ENCODE peak calls at places on chromosomes 7 and 10, in eight cellular contexts. R is SK-N-SH, G is H1, K is endothelial cell of umbilical vein, Y is HCT116, N is K562, P is HepG2, A is GM12878. D is an unnamed sample.

GRCh38 chr10:131678171-131678570 is 222.6 kb upstream of the PPP2R2D start:
- DNase-seq in A (no peak), P (no peak), Y (no peak), G (no peak), R (no peak), N (no peak), K (no peak), D (no peak)

GRCh38 chr10:24383681-24384106 is 174.8 kb downstream of the KIAA1217 start:
- DNase-seq in N (peak), A (peak), P (peak), Y (peak), K (peak), R (peak), G (peak), D (no peak)

GRCh38 chr10:71222541-71223364 is 10.4 kb downstream of the UNC5B start:
- DNase-seq in G (no peak), K (no peak), R (no peak), Y (no peak), P (no peak), N (peak), A (no peak), D (no peak)

GRCh38 chr10:77180104-77180503 is 457.5 kb downstream of the KCNMA1 start:
- DNase-seq in N (no peak), Y (no peak), P (no peak), K (no peak), A (no peak), G (no peak), R (no peak), D (no peak)

GRCh38 chr10:11986593-11987216 is 55.9 kb downstream of the UPF2 start:
- DNase-seq in N (peak), P (peak), G (peak), A (peak), K (peak), Y (peak), R (peak), D (no peak)

GRCh38 chr7:139232377-139232717 is 1.3 kb downstream of the UBN2 start:
- DNase-seq in N (no peak), G (no peak), R (no peak), Y (no peak), A (no peak), P (no peak), K (no peak), D (no peak)

GRCh38 chr7:27172388-27172774 is 1.7 kb downstream of the HOXA10 start:
- DNase-seq in N (no peak), P (no peak), G (no peak), K (peak), A (no peak), Y (no peak), R (no peak), D (peak)

GRCh38 chr7:91837397-91838070 is 43.0 kb downstream of the MTERF1 start:
- DNase-seq in Y (no peak), G (no peak), N (no peak), K (no peak), P (no peak), R (no peak), A (no peak), D (no peak)

GRCh38 chr7:75565129-75565528 is 73.0 kb downstream of the SPDYE5 start:
- DNase-seq in Y (no peak), A (no peak), G (no peak), K (peak), P (no peak), N (no peak), R (peak), D (no peak)

GRCh38 chr10:22442468-22442867 is 97.2 kb downstream of the SPAG6 start:
- DNase-seq in R (peak), N (no peak), P (no peak), G (no peak), Y (no peak), K (no peak), A (no peak), D (no peak)

DNA sequence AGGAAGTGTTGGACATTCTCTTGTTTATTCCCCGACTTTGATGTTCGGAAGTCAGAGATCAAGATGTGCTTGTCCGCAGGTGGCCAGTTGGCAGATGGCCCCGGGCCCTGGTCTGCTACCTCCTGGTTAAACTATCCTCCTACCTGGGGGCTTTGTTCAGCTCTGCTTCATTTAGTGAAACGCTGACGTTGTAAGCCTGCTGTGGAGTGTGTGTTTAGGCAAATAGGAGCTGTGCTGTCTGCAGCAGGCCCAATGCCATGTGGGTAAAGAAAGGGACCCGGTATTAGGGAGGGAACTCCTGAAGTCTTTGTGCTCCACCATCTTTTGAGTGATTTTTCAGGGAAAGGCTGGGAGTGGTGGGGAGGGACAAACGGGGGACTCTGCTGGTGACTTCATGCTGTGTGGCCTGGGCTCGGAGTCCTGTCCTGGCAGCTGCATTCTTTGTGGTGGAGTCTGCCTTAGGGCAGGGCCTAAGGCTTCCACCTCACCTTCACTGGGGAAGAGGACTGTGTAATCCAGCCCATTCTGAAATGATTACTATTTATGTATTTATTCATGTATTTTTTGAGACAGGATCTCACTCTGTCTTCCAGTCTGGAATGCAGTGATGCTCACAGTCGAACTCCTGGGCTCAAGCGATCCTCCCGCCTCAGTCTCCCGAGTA is 171.1 kb upstream of the KLF6 start:
- DNase-seq in P (no peak), A (no peak), G (no peak), Y (no peak), N (no peak), R (no peak), K (no peak), D (no peak)
- H3K9ac ChIP-seq in P (no peak), A (no peak), G (no peak), Y (no peak), N (no peak), R (no peak), K (no peak), D (no peak)

GRCh38 chr10:96512997-96513685 is 585 bp downstream of the TLL2 start:
- DNase-seq in K (peak), N (no peak), A (no peak), G (no peak), Y (no peak), R (peak), P (no peak), D (no peak)

GRCh38 chr10:96512524-96512991 is 1.2 kb downstream of the TLL2 start:
- DNase-seq in K (peak), P (no peak), G (peak), Y (no peak), A (no peak), R (peak), N (no peak), D (no peak)

GRCh38 chr10:96509017-96509641 is 4.6 kb downstream of the TLL2 start:
- DNase-seq in K (no peak), P (no peak), Y (no peak), R (no peak), A (no peak), N (no peak), G (peak), D (no peak)

GRCh38 chr10:96513686-96514551 is at the start of gene TLL2:
- DNase-seq in K (peak), G (peak), N (peak), P (peak), R (peak), Y (peak), A (no peak), D (no peak)

DNA sequence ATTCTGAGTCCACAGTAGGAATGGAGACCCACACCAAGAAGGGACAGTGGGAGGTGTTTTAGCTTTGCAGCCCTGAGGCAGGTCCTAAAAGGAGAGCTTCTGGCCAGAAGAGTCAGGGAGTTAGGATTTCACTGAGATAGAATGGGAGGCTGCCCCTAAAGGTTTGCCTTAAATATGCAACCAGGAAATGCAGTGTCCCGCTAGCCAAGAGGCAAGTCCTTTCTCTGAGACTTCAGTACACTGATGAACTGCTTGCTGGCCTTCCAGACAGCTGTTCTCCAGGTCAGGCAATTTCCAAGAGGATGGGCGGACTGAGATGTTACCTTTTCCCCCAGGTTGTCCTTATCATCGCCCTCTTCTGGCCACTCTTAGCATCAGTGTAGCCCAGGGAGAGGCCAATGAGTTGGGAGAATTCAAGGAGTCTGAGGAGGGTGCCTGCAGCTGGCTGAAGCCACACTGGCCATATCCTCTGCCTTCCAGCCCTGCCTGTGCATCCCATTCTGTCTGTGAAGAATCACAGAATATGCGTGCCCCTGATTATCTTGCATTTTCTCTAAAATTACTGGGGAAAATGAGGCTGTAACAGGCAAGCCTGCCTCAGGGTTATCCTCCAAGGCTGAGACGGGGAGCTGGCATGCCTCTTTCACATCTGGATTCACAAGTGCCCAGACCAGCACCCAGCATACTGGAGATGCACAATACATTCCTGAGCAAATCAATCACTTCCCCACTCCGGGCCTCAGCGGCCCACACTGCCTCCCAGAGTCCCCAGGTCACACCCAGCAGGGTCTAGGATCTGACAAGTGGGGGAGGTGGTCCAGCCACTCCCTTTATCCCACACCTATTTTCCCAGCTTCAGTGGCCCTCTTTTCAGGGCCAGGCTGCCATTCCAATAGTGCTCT is 2.4 kb downstream of the TLL2 start:
- DNase-seq in A (no peak), K (peak), G (peak), N (peak), Y (peak), R (peak), P (peak), D (no peak)
- H3K4me3 ChIP-seq in A (no peak), K (no peak), G (no peak), N (no peak), Y (no peak), R (no peak), P (no peak), D (no peak)

GRCh38 chr7:67551027-67551426 is 554.4 kb downstream of the TYW1 start:
- DNase-seq in G (no peak), K (no peak), R (no peak), N (no peak), Y (no peak), P (no peak), A (no peak), D (no peak)
- TF ChIP-seq POLR2AphosphoS5 in G (no peak), K (no peak), R (no peak), N (no peak), Y (no peak), P (no peak), A (no peak), D (no peak)

DNA sequence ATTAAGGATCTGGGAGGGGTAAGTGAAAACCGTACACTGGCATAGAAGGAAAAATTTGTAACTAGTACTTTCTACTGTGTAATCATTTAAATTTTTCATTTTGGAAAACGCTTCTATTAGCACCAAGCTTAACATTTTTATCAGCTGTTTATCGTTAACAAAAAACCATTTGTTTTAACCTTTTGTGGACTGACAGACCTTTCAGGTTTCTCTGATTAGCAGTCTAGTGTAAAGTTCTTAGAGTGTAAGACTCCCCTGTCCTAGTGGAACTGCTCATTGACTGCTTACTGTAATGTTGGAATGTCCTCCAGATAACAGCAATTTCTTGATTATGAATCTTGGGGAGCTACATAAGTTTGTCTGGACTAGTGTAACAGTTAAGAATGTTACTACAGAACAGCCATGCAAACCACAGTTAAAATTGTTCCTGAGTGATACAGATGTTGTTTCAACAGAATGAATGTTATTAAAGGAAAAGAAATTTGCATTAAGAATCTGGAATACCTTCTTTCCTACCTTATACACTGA is 2.0 kb downstream of the DBF4 start:
- DNase-seq in K (peak), A (no peak), G (no peak), R (no peak), P (no peak), Y (no peak), N (no peak), D (no peak)
- H3K9ac ChIP-seq in K (peak), A (peak), G (no peak), R (peak), P (peak), Y (peak), N (no peak), D (peak)

GRCh38 chr10:21293518-21294356 is 231.7 kb downstream of the SKIDA1 start:
- DNase-seq in P (no peak), N (no peak), R (no peak), A (no peak), K (no peak), Y (no peak), G (no peak), D (no peak)
- H3K4me3 ChIP-seq in P (no peak), N (no peak), R (no peak), A (no peak), K (no peak), Y (no peak), G (peak), D (peak)

GRCh38 chr10:59098387-59098786 is 78.1 kb upstream of the PHYHIPL start:
- DNase-seq in P (no peak), R (no peak), K (no peak), Y (no peak), G (no peak), N (no peak), A (no peak), D (peak)
- TF ChIP-seq POLR2AphosphoS5 in P (no peak), R (no peak), K (no peak), Y (no peak), G (no peak), N (no peak), A (no peak), D (no peak)

GRCh38 chr7:148464932-148465331 is 125.6 kb upstream of the C7orf33 start:
- DNase-seq in G (no peak), R (no peak), N (no peak), P (no peak), A (no peak), K (no peak), Y (no peak), D (no peak)
- H3K9ac ChIP-seq in G (no peak), R (no peak), N (no peak), P (no peak), A (no peak), K (no peak), Y (no peak), D (no peak)